ENCODE peak calls at places on chromosomes 7 and 10, in nine cellular contexts. L is small intestine; C is AG08396; U is activated CD4-positive, alpha-beta memory T cell treated with anti-CD3 and anti-CD28 coated beads, Interleukin-2, amount 10 ng/mL, durations not matched to agents 7 days and 5 days; F is mucosa of descending colon; X is trophoblast cell; V is GM04504; I is BE2C; E is AG08395. D is an unnamed sample.

GRCh38 chr10:126169899-126170298 is 218.4 kb downstream of the ADAM12 start:
- DNase-seq in U (no peak), V (no peak), E (no peak), X (no peak), L (no peak), F (no peak), C (no peak), I (no peak), D (no peak)

GRCh38 chr10:98373691-98374090 is 41.3 kb downstream of the PYROXD2 start:
- DNase-seq in I (no peak), U (no peak), E (no peak), C (no peak), L (no peak), X (no peak), F (no peak), V (no peak), D (no peak)

GRCh38 chr7:37916673-37917660 is at the start of gene SFRP4:
- DNase-seq in E (peak), X (peak), F (peak), L (peak), V (peak), U (no peak), C (peak), I (peak), D (peak)

GRCh38 chr10:30436200-30436599 is 2.2 kb downstream of the MAP3K8 start:
- DNase-seq in F (peak), X (peak), I (no peak), V (no peak), L (no peak), E (peak), C (peak), U (no peak), D (no peak)

GRCh38 chr10:13386021-13386420 is 37.9 kb upstream of the SEPHS1 start:
- DNase-seq in C (no peak), L (no peak), E (no peak), I (no peak), F (no peak), U (no peak), X (peak), V (no peak), D (no peak)

GRCh38 chr10:84493951-84494848 is 165.8 kb downstream of the CCSER2 start:
- DNase-seq in E (peak), U (no peak), V (no peak), X (peak), I (no peak), L (no peak), F (no peak), C (peak), D (peak)

GRCh38 chr7:979886-980571 is 3.0 kb upstream of the CYP2W1 start:
- DNase-seq in U (no peak), X (no peak), E (no peak), I (peak), C (peak), F (no peak), V (no peak), L (no peak), D (no peak)

GRCh38 chr7:150962743-150963399 is 15.2 kb downstream of the KCNH2 start:
- DNase-seq in U (peak), I (peak), V (no peak), F (peak), C (peak), L (peak), E (peak), X (peak), D (peak)

GRCh38 chr10:27661511-27662286 is 83.9 kb downstream of the MKX start:
- DNase-seq in F (no peak), U (no peak), V (no peak), X (no peak), E (no peak), C (no peak), L (no peak), I (no peak), D (no peak)

GRCh38 chr10:4561301-4561700 is 264.7 kb upstream of the AKR1E2 start:
- DNase-seq in X (no peak), V (no peak), F (no peak), I (no peak), L (no peak), U (no peak), C (no peak), E (no peak), D (no peak)

GRCh38 chr7:156608176-156608478 is 32.4 kb upstream of the RNF32 start:
- DNase-seq in E (no peak), I (no peak), F (no peak), X (peak), L (no peak), C (no peak), U (no peak), V (no peak), D (no peak)

GRCh38 chr10:43574035-43574892 is at the start of gene ZNF239:
- DNase-seq in C (peak), U (peak), X (peak), I (peak), E (peak), L (peak), F (peak), V (peak), D (peak)

GRCh38 chr7:141573511-141573910 is 22.3 kb downstream of the AGK start:
- DNase-seq in X (no peak), U (no peak), L (no peak), F (no peak), I (no peak), V (no peak), E (no peak), C (no peak), D (no peak)

GRCh38 chr10:42888504-42889095 is 106.0 kb downstream of the BMS1 start:
- DNase-seq in C (no peak), E (no peak), U (no peak), L (no peak), V (no peak), X (peak), F (no peak), I (peak), D (no peak)

GRCh38 chr10:97584060-97584797 is at the start of gene HOGA1:
- DNase-seq in V (peak), X (no peak), U (no peak), C (peak), I (peak), E (peak), F (peak), L (peak), D (peak)

GRCh38 chr10:119620241-119620753 is 23.5 kb upstream of the TIAL1 start:
- DNase-seq in I (no peak), F (no peak), U (no peak), E (peak), V (no peak), X (no peak), L (no peak), C (no peak), D (no peak)